ENCODE peak calls at places on chromosomes 1 and 21, in four cellular contexts. One of them, this sample, is unnamed. For H3K9me3, the result is how much of the 10 kb centered on the place peaks cover.

GRCh38 chr1:64850846-64851245 is 106.0 kb downstream of the RAVER2 start:
- DNase-seq in HCT116: no peak
- DNase-seq in K562: no peak
- DNase-seq in HepG2: no peak
- DNase-seq in this sample: no peak

GRCh38 chr1:243946946-243947345 is 96.9 kb upstream of the AKT3 start:
- DNase-seq in HCT116: no peak
- DNase-seq in K562: peak
- DNase-seq in HepG2: no peak
- DNase-seq in this sample: no peak

GRCh38 chr1:194873328-194873923 is 1687.0 kb upstream of the B3GALT2 start:
- DNase-seq in HCT116: peak
- DNase-seq in K562: peak
- DNase-seq in HepG2: no peak
- DNase-seq in this sample: no peak

GRCh38 chr1:55694297-55694696 is 479.1 kb upstream of the USP24 start:
- DNase-seq in HCT116: no peak
- DNase-seq in K562: no peak
- DNase-seq in HepG2: no peak
- DNase-seq in this sample: no peak

GRCh38 chr1:206823725-206824124 is 41.7 kb upstream of the IL20 start:
- DNase-seq in HCT116: no peak
- DNase-seq in K562: no peak
- DNase-seq in HepG2: no peak
- DNase-seq in this sample: no peak

GRCh38 chr1:10813801-10814200 is 17.4 kb upstream of the CASZ1 start:
- DNase-seq in HCT116: no peak
- DNase-seq in K562: no peak
- DNase-seq in HepG2: no peak
- DNase-seq in this sample: no peak

GRCh38 chr1:55382699-55383377 is 167.7 kb upstream of the USP24 start:
- DNase-seq in HCT116: no peak
- DNase-seq in K562: no peak
- DNase-seq in HepG2: no peak
- DNase-seq in this sample: no peak

GRCh38 chr1:74396942-74397341 is 115.5 kb downstream of the LRRC53 start:
- DNase-seq in HCT116: no peak
- DNase-seq in K562: no peak
- DNase-seq in HepG2: no peak
- DNase-seq in this sample: no peak

GRCh38 chr1:218345673-218346390 is 696 bp downstream of the TGFB2 start:
- DNase-seq in HCT116: no peak
- DNase-seq in K562: peak
- DNase-seq in HepG2: peak
- DNase-seq in this sample: no peak

GRCh38 chr1:162587347-162587746 is 25.8 kb downstream of the UAP1 start:
- DNase-seq in HCT116: no peak
- DNase-seq in K562: no peak
- DNase-seq in HepG2: no peak
- DNase-seq in this sample: no peak

GRCh38 chr1:233025156-233025555 is 74.7 kb downstream of the NTPCR start:
- DNase-seq in HCT116: no peak
- DNase-seq in K562: no peak
- DNase-seq in HepG2: peak
- DNase-seq in this sample: peak

GRCh38 chr1:70666381-70667140 is 255.5 kb downstream of the CTH start:
- DNase-seq in HCT116: no peak
- DNase-seq in K562: peak
- DNase-seq in HepG2: peak
- DNase-seq in this sample: no peak

GRCh38 chr1:162389021-162389818 is 7.7 kb downstream of the C1orf226 start:
- DNase-seq in HCT116: no peak
- DNase-seq in K562: no peak
- DNase-seq in HepG2: no peak
- DNase-seq in this sample: no peak

GRCh38 chr1:187685338-187685737 is 856.6 kb downstream of the PLA2G4A start:
- DNase-seq in HCT116: no peak
- DNase-seq in K562: no peak
- DNase-seq in HepG2: no peak
- DNase-seq in this sample: no peak

GRCh38 chr1:227432981-227433380 is 114.7 kb upstream of the CDC42BPA start:
- DNase-seq in HCT116: no peak
- DNase-seq in K562: no peak
- DNase-seq in HepG2: no peak
- DNase-seq in this sample: no peak

GRCh38 chr1:162721471-162721870 is 69.0 kb upstream of the HSD17B7 start:
- DNase-seq in HCT116: no peak
- DNase-seq in K562: no peak
- DNase-seq in HepG2: no peak
- DNase-seq in this sample: no peak

GRCh38 chr1:177464682-177465081 is 293.9 kb downstream of the BRINP2 start:
- DNase-seq in HCT116: no peak
- DNase-seq in K562: no peak
- DNase-seq in HepG2: no peak
- DNase-seq in this sample: no peak

GRCh38 chr1:23591460-23592208 is 32.3 kb upstream of the ID3 start:
- DNase-seq in HCT116: no peak
- DNase-seq in K562: peak
- DNase-seq in HepG2: peak
- DNase-seq in this sample: no peak

GRCh38 chr21:42086969-42087368 is 15.9 kb downstream of the UMODL1 start:
- DNase-seq in HCT116: no peak
- DNase-seq in K562: no peak
- DNase-seq in HepG2: no peak
- DNase-seq in this sample: no peak
- H3K27ac ChIP-seq in HCT116: no peak
- H3K27ac ChIP-seq in K562: no peak
- H3K27ac ChIP-seq in HepG2: no peak
- H3K27ac ChIP-seq in this sample: no peak

DNA sequence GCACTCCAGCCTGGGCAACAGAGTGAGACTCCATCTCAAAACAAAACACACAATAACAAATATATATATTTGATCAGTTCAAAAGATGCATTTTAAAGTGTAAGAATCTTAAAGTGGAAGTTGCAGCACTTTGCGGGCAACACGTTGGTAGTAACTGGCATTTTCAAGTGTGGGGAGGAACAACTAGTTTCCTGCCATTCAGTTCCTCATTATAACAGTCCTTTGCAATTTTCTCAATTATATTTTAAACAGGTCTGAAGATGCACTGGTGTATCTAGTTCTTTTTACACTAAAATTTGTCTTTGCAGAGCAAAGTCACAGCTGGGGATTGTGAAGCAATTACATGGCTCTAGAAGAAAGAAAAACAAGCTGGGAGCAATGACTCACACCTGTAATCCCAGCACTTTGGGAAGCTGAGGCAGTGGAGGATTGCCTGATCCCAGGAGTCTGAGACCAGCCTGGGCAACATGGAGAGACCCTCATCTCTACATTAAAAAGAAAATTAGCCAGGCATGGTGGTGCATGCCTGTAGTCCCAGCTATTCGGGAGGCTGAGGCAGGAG is 25.3 kb downstream of the RRAGC start:
- DNase-seq in HCT116: no peak
- DNase-seq in K562: no peak
- DNase-seq in HepG2: no peak
- DNase-seq in this sample: no peak
- TF ChIP-seq TCF7L2 in HCT116: no peak
- TF ChIP-seq TCF7L2 in K562: no peak
- TF ChIP-seq TCF7L2 in HepG2: no peak
- TF ChIP-seq TCF7L2 in this sample: no peak

DNA sequence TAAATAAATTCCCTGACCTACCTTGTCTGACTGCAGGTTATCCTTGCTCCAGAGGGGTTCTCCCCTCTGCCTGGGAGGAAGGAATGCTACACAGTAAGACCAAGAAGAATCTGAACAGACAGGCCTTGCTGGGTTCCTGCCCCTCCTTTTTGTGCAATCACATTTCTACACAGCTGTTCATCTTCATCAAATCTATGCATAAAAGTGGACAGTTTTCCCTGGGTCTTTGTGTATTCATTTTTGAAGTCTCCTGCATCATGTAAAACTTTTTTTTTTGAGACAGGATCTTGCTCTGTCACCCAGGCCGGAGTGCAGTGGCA is 50.6 kb downstream of the DNTTIP2 start:
- DNase-seq in HCT116: no peak
- DNase-seq in K562: no peak
- DNase-seq in HepG2: no peak
- DNase-seq in this sample: no peak
- H3K9me3 ChIP-seq in HCT116: under half
- H3K9me3 ChIP-seq in K562: under half
- H3K9me3 ChIP-seq in HepG2: under half
- H3K9me3 ChIP-seq in this sample: under half

DNA sequence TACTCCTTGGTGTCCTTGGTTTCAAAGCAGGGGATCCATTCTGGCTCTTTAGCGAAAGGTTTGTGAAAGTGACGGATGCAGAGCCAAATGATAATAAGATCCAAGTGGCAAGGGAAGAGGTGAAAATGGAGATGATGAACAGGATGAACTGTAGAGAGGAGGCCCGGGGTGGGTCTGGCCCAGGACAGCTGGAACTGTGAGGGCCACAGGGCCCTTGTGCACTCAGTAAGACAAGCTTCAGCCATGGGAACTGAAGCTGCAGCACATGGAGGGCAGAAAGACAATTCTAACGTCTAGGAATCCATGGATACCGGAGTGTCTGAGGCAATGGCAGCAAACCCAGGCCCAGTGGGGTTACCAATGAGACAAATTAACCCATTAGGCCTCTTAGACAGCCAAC is 4.8 kb downstream of the KCNA2 start:
- DNase-seq in HCT116: no peak
- DNase-seq in K562: no peak
- DNase-seq in HepG2: no peak
- DNase-seq in this sample: no peak
- H3K27ac ChIP-seq in HCT116: no peak
- H3K27ac ChIP-seq in K562: no peak
- H3K27ac ChIP-seq in HepG2: no peak
- H3K27ac ChIP-seq in this sample: no peak

GRCh38 chr1:109819365-109819764 is 55.6 kb upstream of the EPS8L3 start:
- DNase-seq in HCT116: no peak
- DNase-seq in K562: no peak
- DNase-seq in HepG2: no peak
- DNase-seq in this sample: no peak
- TF ChIP-seq TCF7L2 in HCT116: no peak
- TF ChIP-seq TCF7L2 in K562: no peak
- TF ChIP-seq TCF7L2 in HepG2: no peak
- TF ChIP-seq TCF7L2 in this sample: no peak

GRCh38 chr1:53627031-53627430 is 111.9 kb downstream of the GLIS1 start:
- DNase-seq in HCT116: no peak
- DNase-seq in K562: no peak
- DNase-seq in HepG2: no peak
- DNase-seq in this sample: no peak

GRCh38 chr1:53629101-53629691 is 109.8 kb downstream of the GLIS1 start:
- DNase-seq in HCT116: no peak
- DNase-seq in K562: no peak
- DNase-seq in HepG2: no peak
- DNase-seq in this sample: no peak

GRCh38 chr1:53626576-53626975 is 112.4 kb downstream of the GLIS1 start:
- DNase-seq in HCT116: no peak
- DNase-seq in K562: no peak
- DNase-seq in HepG2: no peak
- DNase-seq in this sample: no peak

GRCh38 chr1:53627666-53628065 is 111.3 kb downstream of the GLIS1 start:
- DNase-seq in HCT116: no peak
- DNase-seq in K562: no peak
- DNase-seq in HepG2: no peak
- DNase-seq in this sample: no peak

GRCh38 chr1:53628286-53628955 is 110.5 kb downstream of the GLIS1 start:
- DNase-seq in HCT116: no peak
- DNase-seq in K562: no peak
- DNase-seq in HepG2: no peak
- DNase-seq in this sample: no peak
- H3K9me3 ChIP-seq in HCT116: under half
- H3K9me3 ChIP-seq in K562: under half
- H3K9me3 ChIP-seq in HepG2: under half
- H3K9me3 ChIP-seq in this sample: under half

DNA sequence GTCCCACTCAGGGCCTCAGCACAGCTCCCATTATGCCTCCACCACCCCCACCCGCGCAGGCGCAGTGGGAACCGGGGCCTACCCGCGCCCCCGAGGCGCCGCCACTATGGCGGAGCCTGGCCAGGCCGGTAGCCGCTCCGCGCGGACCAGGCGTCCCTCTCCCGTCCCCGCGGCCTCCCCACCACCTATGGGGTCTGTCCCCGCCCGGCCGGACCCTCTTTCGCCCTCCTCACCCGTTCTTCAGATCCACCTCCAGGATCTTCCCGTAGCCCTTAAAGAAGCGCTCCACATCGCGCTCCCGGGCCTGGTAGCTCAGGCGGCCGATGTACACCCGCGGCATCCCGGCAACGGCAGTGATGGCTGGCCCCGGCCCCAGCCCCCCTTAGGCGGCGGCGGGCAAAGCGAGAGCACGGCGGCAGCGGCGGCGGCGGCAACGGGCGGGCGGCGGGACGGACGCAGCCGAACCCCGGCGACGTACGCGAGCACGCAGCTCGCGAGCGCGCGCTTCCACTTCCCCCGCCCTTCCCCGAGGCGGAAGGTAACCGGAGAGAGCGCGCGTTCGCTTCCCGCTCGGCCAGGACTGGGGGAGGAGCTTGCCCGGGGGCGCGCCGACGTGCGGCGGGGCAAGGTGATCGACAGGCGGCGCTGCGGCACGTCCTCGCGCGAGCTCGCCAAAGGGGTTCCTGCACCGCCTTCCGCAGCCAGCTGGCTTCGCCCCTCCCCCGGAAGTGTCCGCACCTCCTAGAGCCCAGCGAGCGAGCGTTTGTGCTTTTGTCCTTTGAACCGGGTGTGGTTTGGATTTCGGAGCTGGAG is at the start of gene SRSF4:
- DNase-seq in HCT116: peak
- DNase-seq in K562: peak
- DNase-seq in HepG2: peak
- DNase-seq in this sample: peak
- H3K27ac ChIP-seq in HCT116: peak
- H3K27ac ChIP-seq in K562: peak
- H3K27ac ChIP-seq in HepG2: peak
- H3K27ac ChIP-seq in this sample: peak

GRCh38 chr1:17883662-17884395 is 128.7 kb downstream of the ACTL8 start:
- DNase-seq in HCT116: no peak
- DNase-seq in K562: no peak
- DNase-seq in HepG2: no peak
- DNase-seq in this sample: no peak
- TF ChIP-seq TCF7L2 in HCT116: no peak
- TF ChIP-seq TCF7L2 in K562: no peak
- TF ChIP-seq TCF7L2 in HepG2: no peak
- TF ChIP-seq TCF7L2 in this sample: no peak

DNA sequence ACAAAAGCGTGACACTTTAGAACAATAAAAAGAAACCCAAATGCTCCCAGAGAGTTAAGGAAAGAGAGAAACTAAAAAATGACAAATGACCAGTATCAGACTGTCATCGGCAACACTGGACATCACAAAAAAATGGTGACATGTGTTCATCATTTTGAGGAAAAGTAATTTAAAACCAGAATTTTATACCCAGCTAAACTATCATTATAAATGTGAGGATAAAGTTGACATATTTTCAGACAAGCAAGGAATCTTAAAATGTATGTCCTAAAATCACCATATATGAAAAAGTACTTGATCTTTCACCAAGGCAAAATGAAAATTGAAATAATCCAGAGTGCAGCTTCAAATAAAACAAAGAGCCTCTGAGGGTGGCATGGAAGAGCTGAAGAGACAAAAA is 1.3 kb upstream of the KRTAP10-11 start:
- DNase-seq in HCT116: no peak
- DNase-seq in K562: no peak
- DNase-seq in HepG2: no peak
- DNase-seq in this sample: no peak
- H3K9me3 ChIP-seq in HCT116: under half
- H3K9me3 ChIP-seq in K562: under half
- H3K9me3 ChIP-seq in HepG2: under half
- H3K9me3 ChIP-seq in this sample: under half